ENCODE peak calls at places on chromosomes 2 and 18, in six cellular contexts. N, C, F, Z, S and J are unnamed samples.
A peak's percentile ranks its signal among the peaks of the same experiment; 100 is the strongest.

GRCh38 chr2:128681351-128681906 is 362.8 kb upstream of the HS6ST1 start:
- DNase-seq in N (no peak), C (no peak), F (no peak), Z (no peak), S (no peak), J (no peak)

GRCh38 chr2:239831272-239831731 is 193.8 kb downstream of the NDUFA10 start:
- DNase-seq in N (peak; percentile 44), C (peak; percentile 67), F (peak; percentile 16), Z (peak; percentile 68), S (peak; percentile 29), J (peak; percentile 23)

GRCh38 chr2:1730047-1730937 is 14.0 kb downstream of the PXDN start:
- DNase-seq in N (peak; percentile 65), C (peak; percentile 54), F (peak; percentile 18), Z (peak; percentile 83), S (peak; percentile 86), J (no peak)

GRCh38 chr2:44743473-44743872 is 198.0 kb upstream of the SIX3 start:
- DNase-seq in N (no peak), C (no peak), F (no peak), Z (no peak), S (no peak), J (no peak)

GRCh38 chr2:98454500-98455235 is 10.0 kb downstream of the INPP4A start:
- DNase-seq in N (no peak), C (peak; percentile 56), F (no peak), Z (no peak), S (peak; percentile 30), J (no peak)

GRCh38 chr18:61955644-61956043 is 62.8 kb upstream of the RNF152 start:
- DNase-seq in N (no peak), C (peak; percentile 56), F (no peak), Z (no peak), S (no peak), J (no peak)

GRCh38 chr2:234032301-234032856 is 18.1 kb upstream of the SPP2 start:
- DNase-seq in N (no peak), C (peak; percentile 57), F (no peak), Z (no peak), S (peak; percentile 5), J (no peak)

GRCh38 chr2:95353613-95354468 is 48.7 kb upstream of the FAHD2A start:
- DNase-seq in N (peak; percentile 51), C (no peak), F (no peak), Z (no peak), S (no peak), J (no peak)

GRCh38 chr2:48227617-48228344 is 302.2 kb upstream of the STON1 start:
- DNase-seq in N (no peak), C (no peak), F (no peak), Z (no peak), S (no peak), J (no peak)

GRCh38 chr2:237475704-237476107 is 11.3 kb upstream of the MLPH start:
- DNase-seq in N (no peak), C (peak; percentile 11), F (no peak), Z (no peak), S (peak; percentile 73), J (peak; percentile 63)

GRCh38 chr2:9284521-9285297 is 78.1 kb downstream of the ASAP2 start:
- DNase-seq in N (no peak), C (no peak), F (no peak), Z (no peak), S (no peak), J (no peak)

GRCh38 chr2:44779793-44780192 is 161.7 kb upstream of the SIX3 start:
- DNase-seq in N (no peak), C (no peak), F (no peak), Z (no peak), S (no peak), J (no peak)

GRCh38 chr2:99663641-99664040 is 173.8 kb upstream of the REV1 start:
- DNase-seq in N (no peak), C (no peak), F (no peak), Z (no peak), S (no peak), J (no peak)

GRCh38 chr2:196206804-196207203 is 35.4 kb upstream of the STK17B start:
- DNase-seq in N (no peak), C (peak; percentile 12), F (no peak), Z (no peak), S (no peak), J (no peak)

GRCh38 chr2:157789933-157790511 is 86.1 kb downstream of the ACVR1 start:
- DNase-seq in N (peak; percentile 84), C (no peak), F (peak; percentile 63), Z (peak; percentile 58), S (no peak), J (no peak)

GRCh38 chr18:47254341-47254939 is 3.0 kb upstream of the SKOR2 start:
- DNase-seq in N (no peak), C (peak; percentile 28), F (peak; percentile 26), Z (peak; percentile 94), S (peak; percentile 64), J (no peak)

GRCh38 chr18:10926565-10927194 is 222.7 kb downstream of the PIEZO2 start:
- DNase-seq in N (no peak), C (peak; percentile 91), F (no peak), Z (no peak), S (peak; percentile 68), J (no peak)

GRCh38 chr2:2804528-2804927 is 473.5 kb upstream of the MYT1L start:
- DNase-seq in N (no peak), C (no peak), F (no peak), Z (no peak), S (no peak), J (no peak)

GRCh38 chr18:48342125-48342524 is 67.1 kb downstream of the ZBTB7C start:
- DNase-seq in N (peak; percentile 88), C (no peak), F (no peak), Z (peak; percentile 34), S (no peak), J (no peak)

GRCh38 chr2:74052732-74053712 is 68.3 kb downstream of the TET3 start:
- DNase-seq in N (no peak), C (no peak), F (no peak), Z (no peak), S (no peak), J (no peak)

GRCh38 chr2:137172162-137172561 is 406.8 kb downstream of the THSD7B start:
- DNase-seq in N (no peak), C (no peak), F (no peak), Z (no peak), S (no peak), J (no peak)

DNA sequence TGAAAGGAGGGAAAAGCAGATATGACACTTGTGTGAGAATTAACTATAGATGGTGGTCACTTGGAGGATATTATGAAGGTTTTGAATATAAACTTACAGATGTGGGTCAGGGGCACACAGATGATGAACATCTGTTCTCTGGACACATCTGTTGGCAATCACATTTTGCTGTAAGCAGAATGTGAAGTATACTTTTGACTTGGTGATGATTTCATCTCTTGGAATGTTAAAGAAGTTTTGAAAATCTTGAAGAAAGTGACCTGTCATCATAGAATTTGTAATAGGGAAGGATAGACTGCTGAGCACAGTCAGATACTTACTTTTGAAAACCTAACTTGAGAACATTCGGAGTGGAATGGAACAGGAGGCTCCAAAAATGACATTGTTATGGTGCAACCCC is 40.2 kb downstream of the PIKFYVE start:
- DNase-seq in N (no peak), C (no peak), F (no peak), Z (no peak), S (peak; percentile 6), J (no peak)
- TF ChIP-seq CTCF in N (no peak), C (no peak), F (no peak), Z (no peak), S (no peak), J (no peak)

GRCh38 chr2:116747103-116747502 is 1067.4 kb upstream of the DDX18 start:
- DNase-seq in N (no peak), C (no peak), F (no peak), Z (no peak), S (no peak), J (no peak)
- TF ChIP-seq CTCF in N (no peak), C (no peak), F (no peak), Z (peak; percentile 57), S (no peak), J (no peak)

GRCh38 chr2:191719261-191719660 is 41.3 kb downstream of the NABP1 start:
- DNase-seq in N (no peak), C (no peak), F (no peak), Z (no peak), S (no peak), J (no peak)

GRCh38 chr2:191714925-191715324 is 37.0 kb downstream of the NABP1 start:
- DNase-seq in N (no peak), C (no peak), F (no peak), Z (peak; percentile 57), S (no peak), J (no peak)

GRCh38 chr2:191711621-191712020 is 33.7 kb downstream of the NABP1 start:
- DNase-seq in N (no peak), C (no peak), F (no peak), Z (no peak), S (no peak), J (no peak)

GRCh38 chr2:191710411-191710900 is 32.5 kb downstream of the NABP1 start:
- DNase-seq in N (no peak), C (no peak), F (no peak), Z (no peak), S (peak; percentile 32), J (no peak)

GRCh38 chr2:191713837-191714236 is 35.9 kb downstream of the NABP1 start:
- DNase-seq in N (no peak), C (no peak), F (no peak), Z (peak; percentile 21), S (no peak), J (no peak)
- TF ChIP-seq CTCF in N (no peak), C (no peak), F (no peak), Z (peak; percentile 32), S (no peak), J (no peak)

GRCh38 chr2:189440947-189441708 is at the start of gene WDR75:
- DNase-seq in N (peak; percentile 96), C (peak; percentile 95), F (peak; percentile 91), Z (peak; percentile 96), S (peak; percentile 96), J (peak; percentile 91)
- TF ChIP-seq CTCF in N (no peak), C (no peak), F (no peak), Z (no peak), S (peak; percentile 3), J (no peak)

GRCh38 chr2:46230115-46230571 is 67.1 kb upstream of the EPAS1 start:
- DNase-seq in N (peak; percentile 85), C (no peak), F (peak; percentile 38), Z (no peak), S (no peak), J (no peak)

GRCh38 chr2:46227674-46228289 is 69.4 kb upstream of the EPAS1 start:
- DNase-seq in N (no peak), C (no peak), F (no peak), Z (no peak), S (no peak), J (no peak)

GRCh38 chr2:46231721-46232120 is 65.5 kb upstream of the EPAS1 start:
- DNase-seq in N (no peak), C (no peak), F (no peak), Z (no peak), S (no peak), J (no peak)

GRCh38 chr2:46230677-46231425 is 66.4 kb upstream of the EPAS1 start:
- DNase-seq in N (no peak), C (no peak), F (peak; percentile 27), Z (no peak), S (no peak), J (no peak)

GRCh38 chr2:46229134-46230063 is 67.8 kb upstream of the EPAS1 start:
- DNase-seq in N (no peak), C (no peak), F (no peak), Z (peak; percentile 41), S (peak; percentile 22), J (no peak)
- TF ChIP-seq CTCF in N (no peak), C (no peak), F (no peak), Z (peak; percentile 10), S (no peak), J (no peak)

GRCh38 chr2:204072443-204073324 is 136.1 kb downstream of the ICOS start:
- DNase-seq in N (no peak), C (peak; percentile 38), F (no peak), Z (peak; percentile 65), S (peak; percentile 18), J (no peak)
- TF ChIP-seq CTCF in N (peak; percentile 15), C (peak; percentile 62), F (peak; percentile 52), Z (peak; percentile 76), S (peak; percentile 40), J (peak; percentile 47)